ENCODE peak calls at places on chromosomes 1 and 21, in eight cellular contexts. X, P, V, Y, M, G, F and S are unnamed samples.

GRCh38 chr1:157418659-157419058 is 133.7 kb downstream of the FCRL5 start:
- DNase-seq in X (no peak), P (no peak), V (no peak), Y (no peak), M (no peak), G (no peak), F (no peak), S (no peak)

GRCh38 chr21:44730951-44731579 is 19.7 kb upstream of the TSPEAR start:
- DNase-seq in X (no peak), P (no peak), V (no peak), Y (no peak), M (no peak), G (no peak), F (no peak), S (no peak)

GRCh38 chr1:235239821-235240220 is 78.8 kb upstream of the RBM34 start:
- DNase-seq in X (no peak), P (no peak), V (no peak), Y (no peak), M (no peak), G (no peak), F (no peak), S (no peak)

GRCh38 chr1:16617101-16617727 is 3.9 kb upstream of the NBPF1 start:
- DNase-seq in X (no peak), P (no peak), V (no peak), Y (no peak), M (no peak), G (no peak), F (no peak), S (no peak)

GRCh38 chr1:117697220-117697781 is 91.5 kb downstream of the TENT5C start:
- DNase-seq in X (no peak), P (no peak), V (no peak), Y (no peak), M (no peak), G (no peak), F (no peak), S (no peak)

GRCh38 chr1:235297579-235297978 is 30.4 kb downstream of the ARID4B start:
- DNase-seq in X (no peak), P (no peak), V (peak; percentile 82), Y (no peak), M (no peak), G (no peak), F (no peak), S (no peak)

GRCh38 chr1:33445108-33445507 is 14.2 kb upstream of the PHC2 start:
- DNase-seq in X (no peak), P (no peak), V (no peak), Y (no peak), M (no peak), G (no peak), F (no peak), S (no peak)

GRCh38 chr1:58477390-58477789 is 69.1 kb downstream of the OMA1 start:
- DNase-seq in X (no peak), P (no peak), V (no peak), Y (no peak), M (no peak), G (no peak), F (no peak), S (no peak)

GRCh38 chr21:35510294-35510693 is 461.2 kb upstream of the RUNX1 start:
- DNase-seq in X (no peak), P (no peak), V (no peak), Y (no peak), M (no peak), G (no peak), F (no peak), S (no peak)

GRCh38 chr1:153951183-153951582 is 4.7 kb upstream of the DENND4B start:
- DNase-seq in X (no peak), P (no peak), V (no peak), Y (no peak), M (no peak), G (no peak), F (no peak), S (no peak)

GRCh38 chr1:169648709-169649108 is 18.8 kb upstream of the SELP start:
- DNase-seq in X (no peak), P (no peak), V (no peak), Y (no peak), M (no peak), G (no peak), F (no peak), S (no peak)